ENCODE peak calls at places on chromosomes 1 and 21, in ten cellular contexts. K is thoracic aorta; Q is upper lobe of right lung; P is testis; W is CD8-positive, alpha-beta T cell; A is PC-3; B is CD8-positive, alpha-beta memory T cell; G is cardiac fibroblast; E is stomach; O is body of pancreas. V is an unnamed sample.

GRCh38 chr1:20150326-20150705 is 11.2 kb downstream of the PLA2G2F start:
- DNase-seq in W (no peak), P (no peak), O (peak), E (no peak), G (no peak), A (no peak), Q (peak), B (no peak), K (no peak), V (no peak)

GRCh38 chr21:35206141-35207125 is 157.3 kb upstream of the RUNX1 start:
- DNase-seq in G (no peak), W (no peak), E (peak), B (no peak), Q (no peak), A (no peak), P (no peak), O (peak), K (no peak), V (no peak)

GRCh38 chr1:158071106-158071505 is 77.7 kb downstream of the KIRREL1 start:
- DNase-seq in K (no peak), P (peak), E (no peak), G (no peak), B (no peak), W (no peak), A (no peak), O (no peak), Q (peak), V (peak)

GRCh38 chr1:245444181-245444580 is 289.4 kb downstream of the KIF26B start:
- DNase-seq in O (no peak), Q (no peak), A (no peak), E (no peak), B (no peak), P (no peak), K (no peak), W (no peak), G (no peak), V (no peak)

GRCh38 chr1:68551459-68551858 is 54.6 kb upstream of the DEPDC1 start:
- DNase-seq in G (peak), K (no peak), B (no peak), Q (no peak), E (no peak), O (no peak), A (peak), W (no peak), P (no peak), V (no peak)

GRCh38 chr1:157968951-157969350 is 24.5 kb upstream of the KIRREL1 start:
- DNase-seq in B (no peak), G (peak), K (no peak), Q (no peak), E (no peak), W (no peak), P (no peak), O (peak), A (peak), V (peak)

GRCh38 chr1:198943484-198943883 is 304.6 kb downstream of the PTPRC start:
- DNase-seq in K (no peak), O (no peak), B (no peak), Q (no peak), G (no peak), A (no peak), E (no peak), W (no peak), P (no peak), V (no peak)

GRCh38 chr1:31154632-31155215 is 85.0 kb downstream of the NKAIN1 start:
- DNase-seq in A (peak), B (no peak), E (peak), K (peak), O (peak), P (peak), W (peak), G (peak), Q (peak), V (peak)

GRCh38 chr1:101178341-101178687 is 58.5 kb upstream of the S1PR1 start:
- DNase-seq in E (no peak), G (no peak), K (no peak), A (no peak), P (no peak), W (no peak), B (no peak), Q (no peak), O (no peak), V (no peak)

GRCh38 chr1:222106369-222106768 is 364.5 kb upstream of the DUSP10 start:
- DNase-seq in P (no peak), K (no peak), A (no peak), O (no peak), W (no peak), B (no peak), Q (no peak), G (no peak), E (no peak), V (no peak)

GRCh38 chr1:37708471-37708870 is 16.2 kb downstream of the CDCA8 start:
- DNase-seq in W (no peak), B (no peak), Q (peak), A (no peak), O (no peak), G (no peak), E (no peak), K (no peak), P (no peak), V (no peak)

GRCh38 chr1:47906009-47906432 is 91.2 kb downstream of the TRABD2B start:
- DNase-seq in Q (peak), B (no peak), K (peak), E (peak), P (no peak), O (peak), G (peak), W (no peak), A (peak), V (no peak)

GRCh38 chr1:247517795-247518612 is 18.2 kb downstream of the OR2C3 start:
- DNase-seq in B (no peak), O (no peak), G (no peak), W (no peak), K (no peak), E (no peak), A (no peak), Q (no peak), P (peak), V (no peak)

GRCh38 chr1:162151900-162152829 is 82.7 kb downstream of the NOS1AP start:
- DNase-seq in B (peak), K (no peak), A (no peak), Q (no peak), G (peak), P (no peak), E (peak), O (no peak), W (no peak), V (peak)

GRCh38 chr1:211229365-211229759 is 29.8 kb upstream of the RCOR3 start:
- DNase-seq in Q (no peak), A (no peak), E (no peak), P (no peak), K (no peak), W (peak), G (no peak), O (no peak), B (no peak), V (no peak)

GRCh38 chr21:26027696-26028095 is 142.9 kb downstream of the APP start:
- DNase-seq in E (no peak), P (no peak), O (no peak), G (peak), A (no peak), Q (no peak), K (no peak), B (no peak), W (no peak), V (no peak)

GRCh38 chr1:34858901-34859441 is 578 bp downstream of the SMIM12 start:
- DNase-seq in B (peak), W (peak), A (peak), K (no peak), E (no peak), O (no peak), P (no peak), G (peak), Q (no peak), V (no peak)

GRCh38 chr1:111738436-111739221 is 566 bp downstream of the INKA2 start:
- DNase-seq in E (peak), G (peak), Q (peak), W (peak), K (no peak), O (peak), B (peak), P (peak), A (peak), V (peak)

GRCh38 chr21:35398366-35398982 is 349.4 kb upstream of the RUNX1 start:
- DNase-seq in G (no peak), A (no peak), E (no peak), W (no peak), Q (no peak), O (no peak), B (no peak), P (no peak), K (no peak), V (no peak)

GRCh38 chr1:215453440-215453839 is 113.7 kb upstream of the KCTD3 start:
- DNase-seq in G (no peak), P (no peak), O (no peak), W (no peak), E (no peak), A (no peak), B (no peak), Q (no peak), K (no peak), V (no peak)

GRCh38 chr1:172429324-172430127 is 9.0 kb downstream of the C1orf105 start:
- DNase-seq in B (peak), O (peak), E (peak), W (peak), A (peak), P (peak), G (peak), K (no peak), Q (no peak), V (peak)

GRCh38 chr21:37555672-37556261 is 189.2 kb downstream of the DYRK1A start:
- DNase-seq in Q (no peak), P (no peak), K (no peak), O (no peak), B (no peak), A (no peak), G (no peak), E (no peak), W (no peak), V (peak)

GRCh38 chr21:34900376-34900775 is 148.7 kb downstream of the RUNX1 start:
- DNase-seq in G (no peak), A (peak), B (no peak), E (no peak), O (no peak), Q (no peak), K (no peak), W (no peak), P (no peak), V (no peak)

GRCh38 chr1:204814146-204814884 is 56.3 kb upstream of the NFASC start:
- DNase-seq in A (no peak), G (no peak), E (no peak), B (no peak), W (no peak), Q (no peak), K (no peak), P (no peak), O (no peak), V (no peak)

GRCh38 chr1:6587261-6588005 is 7.6 kb downstream of the ZBTB48 start:
- DNase-seq in W (no peak), E (peak), O (peak), P (peak), B (no peak), G (no peak), A (peak), Q (peak), K (no peak), V (no peak)

GRCh38 chr1:146036241-146036989 is 14.9 kb upstream of the HJV start:
- DNase-seq in E (no peak), Q (no peak), P (no peak), W (no peak), B (peak), G (no peak), O (no peak), K (no peak), A (no peak), V (no peak)

GRCh38 chr1:156845055-156845952 is 13.6 kb downstream of the INSRR start:
- DNase-seq in B (peak), G (no peak), E (no peak), A (no peak), O (no peak), Q (no peak), W (peak), P (no peak), K (no peak), V (no peak)

GRCh38 chr1:115164484-115164883 is 75.2 kb upstream of the TSPAN2 start:
- DNase-seq in K (no peak), E (no peak), W (no peak), G (peak), Q (no peak), P (peak), O (no peak), B (no peak), A (no peak), V (no peak)

GRCh38 chr1:168088511-168089325 is 48.0 kb downstream of the GPR161 start:
- DNase-seq in E (no peak), W (no peak), O (no peak), A (peak), B (no peak), K (no peak), P (no peak), Q (no peak), G (no peak), V (no peak)

GRCh38 chr1:209268479-209268878 is 315.0 kb upstream of the CAMK1G start:
- DNase-seq in W (no peak), G (no peak), O (no peak), Q (no peak), B (no peak), K (no peak), P (no peak), A (no peak), E (no peak), V (no peak)

GRCh38 chr1:10753279-10753678 is 43.2 kb downstream of the CASZ1 start:
- DNase-seq in A (no peak), P (no peak), B (no peak), W (no peak), G (no peak), E (no peak), O (no peak), Q (no peak), K (no peak), V (no peak)

GRCh38 chr21:38424333-38424732 is 73.9 kb downstream of the ERG start:
- DNase-seq in A (no peak), P (no peak), W (no peak), Q (no peak), G (no peak), B (no peak), O (no peak), E (no peak), K (no peak), V (no peak)

DNA sequence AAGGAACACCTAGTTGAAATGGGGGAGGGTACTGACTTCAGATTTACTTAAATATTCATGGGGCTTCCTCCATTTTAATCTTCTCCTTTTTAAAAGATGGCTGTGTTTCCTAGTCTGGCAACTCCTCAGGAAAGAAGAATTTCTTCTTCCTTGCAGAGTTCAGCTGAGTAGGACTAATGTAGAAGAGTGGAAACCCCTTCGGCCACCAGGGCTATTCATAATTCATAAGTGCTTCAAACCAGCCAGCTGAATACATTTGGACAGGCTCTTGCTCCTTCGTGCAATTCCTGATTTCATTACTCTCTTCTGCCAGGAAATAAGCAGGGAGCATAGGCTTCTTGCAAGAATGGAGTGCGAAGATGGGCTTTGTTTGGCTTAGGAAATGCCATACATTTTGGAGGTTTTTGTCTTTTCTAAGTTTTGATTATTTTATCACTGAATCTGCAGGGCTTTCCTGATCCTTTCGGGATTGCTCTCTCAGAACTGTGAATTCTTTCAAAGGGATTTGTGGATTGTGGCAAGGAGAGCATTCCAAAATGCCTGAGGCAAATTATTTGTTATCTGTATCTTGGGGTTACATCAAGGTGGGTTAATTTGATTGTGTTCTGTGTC is 179.5 kb upstream of the SGIP1 start:
- DNase-seq in O (no peak), Q (no peak), B (no peak), W (no peak), E (no peak), G (peak), K (no peak), P (no peak), A (no peak), V (no peak)
- H3K4me3 ChIP-seq in O (no peak), Q (no peak), B (no peak), W (no peak), E (no peak), G (peak), K (peak), P (no peak), A (no peak), V (no peak)

DNA sequence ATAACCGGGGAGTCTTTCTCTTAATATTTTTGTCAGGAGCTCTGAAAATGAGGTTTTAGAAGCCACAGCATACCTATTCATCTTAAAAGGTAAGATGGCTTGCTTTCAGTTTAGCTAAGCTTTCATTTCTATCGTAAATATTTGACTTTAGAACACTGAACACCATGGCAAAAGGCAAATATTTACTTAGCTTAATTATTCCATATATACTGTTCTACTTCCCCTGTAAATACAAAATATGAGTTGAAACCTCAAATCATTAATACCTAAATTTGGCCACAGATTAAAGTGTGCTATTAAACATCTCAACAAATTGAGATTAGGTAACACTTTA is 136.2 kb downstream of the RERE start:
- DNase-seq in A (peak), P (no peak), W (no peak), K (no peak), E (no peak), Q (no peak), G (no peak), B (no peak), O (no peak), V (no peak)
- H3K4me3 ChIP-seq in A (peak), P (no peak), W (no peak), K (no peak), E (peak), Q (peak), G (no peak), B (no peak), O (no peak), V (no peak)

GRCh38 chr1:227887697-227888403 is 59.9 kb downstream of the WNT9A start:
- DNase-seq in W (no peak), Q (peak), A (no peak), P (peak), O (peak), E (peak), B (no peak), G (no peak), K (no peak), V (no peak)
- H3K4me3 ChIP-seq in W (no peak), Q (peak), A (no peak), P (peak), O (no peak), E (peak), B (no peak), G (peak), K (peak), V (peak)

GRCh38 chr1:207429963-207430362 is 24.2 kb upstream of the CR2 start:
- DNase-seq in O (no peak), A (no peak), K (no peak), E (no peak), Q (no peak), W (no peak), P (no peak), B (no peak), G (no peak), V (no peak)

GRCh38 chr1:207428783-207429182 is 25.3 kb upstream of the CR2 start:
- DNase-seq in B (no peak), E (no peak), P (no peak), K (no peak), O (no peak), Q (no peak), W (no peak), A (no peak), G (no peak), V (no peak)

GRCh38 chr1:207430602-207431001 is 23.5 kb upstream of the CR2 start:
- DNase-seq in W (no peak), P (no peak), O (no peak), Q (no peak), B (no peak), G (no peak), A (peak), K (no peak), E (no peak), V (no peak)

GRCh38 chr1:207433435-207433834 is 20.7 kb upstream of the CR2 start:
- DNase-seq in G (no peak), B (no peak), P (no peak), Q (no peak), K (no peak), W (no peak), O (no peak), A (no peak), E (no peak), V (no peak)

GRCh38 chr1:207431508-207431907 is 22.6 kb upstream of the CR2 start:
- DNase-seq in A (no peak), K (no peak), P (no peak), W (no peak), G (no peak), Q (no peak), O (no peak), B (no peak), E (no peak), V (no peak)
- H3K4me3 ChIP-seq in A (no peak), K (no peak), P (no peak), W (no peak), G (no peak), Q (no peak), O (no peak), B (no peak), E (no peak), V (no peak)

GRCh38 chr1:153609585-153609907 is 3.4 kb downstream of the S100A16 start:
- DNase-seq in G (no peak), W (no peak), P (no peak), E (no peak), B (no peak), O (no peak), A (no peak), Q (no peak), K (no peak), V (no peak)
- H3K4me3 ChIP-seq in G (no peak), W (no peak), P (no peak), E (peak), B (no peak), O (no peak), A (peak), Q (no peak), K (peak), V (no peak)

GRCh38 chr1:79129914-79130313 is 123.4 kb upstream of the ADGRL4 start:
- DNase-seq in P (no peak), B (no peak), O (no peak), G (no peak), K (no peak), A (no peak), E (no peak), W (no peak), Q (no peak), V (no peak)

GRCh38 chr1:79124756-79125155 is 118.2 kb upstream of the ADGRL4 start:
- DNase-seq in E (no peak), O (no peak), K (no peak), Q (no peak), G (peak), P (no peak), W (no peak), B (no peak), A (peak), V (no peak)

GRCh38 chr1:79131626-79132025 is 125.1 kb upstream of the ADGRL4 start:
- DNase-seq in O (no peak), K (no peak), E (no peak), B (no peak), Q (no peak), W (no peak), P (no peak), A (no peak), G (no peak), V (no peak)

GRCh38 chr1:79133703-79134258 is 127.3 kb upstream of the ADGRL4 start:
- DNase-seq in Q (no peak), E (no peak), P (no peak), A (no peak), O (no peak), K (no peak), B (no peak), W (no peak), G (peak), V (no peak)

DNA sequence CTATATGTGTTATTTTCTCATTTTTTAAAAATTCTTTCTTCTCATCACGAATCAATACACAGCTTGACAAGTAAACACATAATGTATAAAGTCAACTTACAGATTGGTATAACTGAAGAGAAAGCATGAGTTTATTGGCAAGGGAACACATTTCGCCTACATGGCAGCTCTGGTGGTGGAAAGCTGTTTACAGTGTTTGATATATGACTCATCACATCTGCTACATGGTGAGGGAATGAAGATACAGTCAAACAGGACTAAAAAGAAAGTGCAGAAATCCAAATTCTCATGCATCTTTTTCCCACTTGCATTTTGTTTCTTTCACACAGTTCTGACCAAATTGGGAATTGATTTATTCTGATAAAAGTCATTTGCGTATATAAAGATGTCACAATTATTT is 122.2 kb upstream of the ADGRL4 start:
- DNase-seq in Q (no peak), E (no peak), G (peak), A (peak), K (no peak), O (no peak), B (no peak), P (no peak), W (no peak), V (peak)
- H3K4me3 ChIP-seq in Q (no peak), E (no peak), G (no peak), A (no peak), K (no peak), O (no peak), B (no peak), P (no peak), W (no peak), V (no peak)

DNA sequence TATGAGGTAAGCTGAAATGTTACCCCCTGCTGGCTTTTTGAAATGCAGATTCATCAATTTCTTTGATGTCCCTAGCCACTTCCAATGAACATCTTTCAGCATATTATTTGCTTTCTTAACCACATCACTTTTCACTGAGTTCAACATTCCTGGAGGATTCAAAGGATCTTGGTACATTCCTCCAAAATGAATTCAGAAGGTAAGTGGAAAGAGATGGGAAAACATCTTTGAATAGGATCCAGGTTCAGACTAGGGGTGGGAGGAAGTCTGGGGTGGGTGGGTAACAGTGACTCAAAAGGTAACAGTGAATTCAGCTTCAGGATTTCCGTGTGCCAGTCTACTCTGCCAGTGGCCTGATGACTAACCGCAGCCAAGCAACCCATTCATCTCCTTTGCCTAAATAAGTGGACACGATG is 180.7 kb downstream of the ZC3H11B start:
- DNase-seq in O (peak), W (no peak), B (no peak), A (peak), Q (no peak), P (no peak), K (no peak), G (no peak), E (no peak), V (no peak)
- H3K4me3 ChIP-seq in O (no peak), W (no peak), B (no peak), A (no peak), Q (no peak), P (no peak), K (no peak), G (no peak), E (no peak), V (no peak)

V was measured in skeletal muscle cell.